ENCODE peak calls at places on chromosomes 5 and 9, in eight cellular contexts. One of them, this sample, is unnamed.

GRCh38 chr9:107929439-107929838 is 439.9 kb upstream of the KLF4 start:
- DNase-seq in OCI-LY7: no peak
- DNase-seq in pulmonary artery endothelial cell: no peak
- DNase-seq in NCI-H524 treated with DMSO at 0.1 percent for 48 hours: no peak
- DNase-seq in right lobe of liver: peak; percentile 49
- DNase-seq in stomach: peak; percentile 79
- DNase-seq in activated T-cell treated with anti-CD3 and anti-CD28 coated beads for 4 hours: no peak
- DNase-seq in LNCaP clone FGC: peak; percentile 37
- DNase-seq in this sample: peak; percentile 85

GRCh38 chr9:136831002-136831719 is 11.1 kb upstream of the AJM1 start:
- DNase-seq in NCI-H524 treated with DMSO at 0.1 percent for 48 hours: no peak
- DNase-seq in LNCaP clone FGC: no peak
- DNase-seq in OCI-LY7: no peak
- DNase-seq in stomach: no peak
- DNase-seq in pulmonary artery endothelial cell: no peak
- DNase-seq in activated T-cell treated with anti-CD3 and anti-CD28 coated beads for 4 hours: no peak
- DNase-seq in right lobe of liver: no peak
- DNase-seq in this sample: peak; percentile 33

GRCh38 chr5:69129413-69129812 is 35.6 kb downstream of the SLC30A5 start:
- DNase-seq in LNCaP clone FGC: peak; percentile 8
- DNase-seq in right lobe of liver: no peak
- DNase-seq in NCI-H524 treated with DMSO at 0.1 percent for 48 hours: no peak
- DNase-seq in activated T-cell treated with anti-CD3 and anti-CD28 coated beads for 4 hours: no peak
- DNase-seq in stomach: no peak
- DNase-seq in pulmonary artery endothelial cell: no peak
- DNase-seq in OCI-LY7: no peak
- DNase-seq in this sample: no peak

GRCh38 chr5:50593681-50594080 is 72.8 kb upstream of the PARP8 start:
- DNase-seq in activated T-cell treated with anti-CD3 and anti-CD28 coated beads for 4 hours: no peak
- DNase-seq in NCI-H524 treated with DMSO at 0.1 percent for 48 hours: no peak
- DNase-seq in stomach: no peak
- DNase-seq in pulmonary artery endothelial cell: no peak
- DNase-seq in OCI-LY7: no peak
- DNase-seq in LNCaP clone FGC: no peak
- DNase-seq in right lobe of liver: no peak
- DNase-seq in this sample: no peak

GRCh38 chr9:88739373-88739772 is 204.4 kb downstream of the NXNL2 start:
- DNase-seq in OCI-LY7: no peak
- DNase-seq in right lobe of liver: no peak
- DNase-seq in LNCaP clone FGC: no peak
- DNase-seq in activated T-cell treated with anti-CD3 and anti-CD28 coated beads for 4 hours: no peak
- DNase-seq in stomach: no peak
- DNase-seq in NCI-H524 treated with DMSO at 0.1 percent for 48 hours: no peak
- DNase-seq in pulmonary artery endothelial cell: no peak
- DNase-seq in this sample: no peak

GRCh38 chr5:123089971-123090640 is 1.1 kb downstream of the PRDM6 start:
- DNase-seq in NCI-H524 treated with DMSO at 0.1 percent for 48 hours: no peak
- DNase-seq in stomach: no peak
- DNase-seq in OCI-LY7: no peak
- DNase-seq in pulmonary artery endothelial cell: no peak
- DNase-seq in LNCaP clone FGC: no peak
- DNase-seq in right lobe of liver: no peak
- DNase-seq in activated T-cell treated with anti-CD3 and anti-CD28 coated beads for 4 hours: no peak
- DNase-seq in this sample: no peak

GRCh38 chr9:128121924-128122808 is 5.4 kb downstream of the PTGES2 start:
- DNase-seq in NCI-H524 treated with DMSO at 0.1 percent for 48 hours: no peak
- DNase-seq in OCI-LY7: no peak
- DNase-seq in activated T-cell treated with anti-CD3 and anti-CD28 coated beads for 4 hours: no peak
- DNase-seq in right lobe of liver: peak; percentile 45
- DNase-seq in stomach: peak; percentile 22
- DNase-seq in pulmonary artery endothelial cell: no peak
- DNase-seq in LNCaP clone FGC: no peak
- DNase-seq in this sample: no peak

GRCh38 chr5:147464211-147464610 is 45.7 kb downstream of the DPYSL3 start:
- DNase-seq in pulmonary artery endothelial cell: no peak
- DNase-seq in right lobe of liver: no peak
- DNase-seq in LNCaP clone FGC: peak; percentile 11
- DNase-seq in OCI-LY7: peak; percentile 20
- DNase-seq in activated T-cell treated with anti-CD3 and anti-CD28 coated beads for 4 hours: no peak
- DNase-seq in stomach: no peak
- DNase-seq in NCI-H524 treated with DMSO at 0.1 percent for 48 hours: no peak
- DNase-seq in this sample: peak; percentile 23

GRCh38 chr5:88824892-88825781 is 57.8 kb downstream of the MEF2C start:
- DNase-seq in stomach: no peak
- DNase-seq in activated T-cell treated with anti-CD3 and anti-CD28 coated beads for 4 hours: no peak
- DNase-seq in LNCaP clone FGC: peak; percentile 70
- DNase-seq in right lobe of liver: no peak
- DNase-seq in pulmonary artery endothelial cell: peak; percentile 88
- DNase-seq in NCI-H524 treated with DMSO at 0.1 percent for 48 hours: no peak
- DNase-seq in OCI-LY7: no peak
- DNase-seq in this sample: peak; percentile 78

GRCh38 chr9:114437401-114437893 is 49.7 kb upstream of the AKNA start:
- DNase-seq in pulmonary artery endothelial cell: no peak
- DNase-seq in LNCaP clone FGC: no peak
- DNase-seq in stomach: no peak
- DNase-seq in right lobe of liver: no peak
- DNase-seq in NCI-H524 treated with DMSO at 0.1 percent for 48 hours: no peak
- DNase-seq in activated T-cell treated with anti-CD3 and anti-CD28 coated beads for 4 hours: no peak
- DNase-seq in OCI-LY7: no peak
- DNase-seq in this sample: no peak

GRCh38 chr5:140018920-140019644 is 24.0 kb downstream of the NRG2 start:
- DNase-seq in right lobe of liver: no peak
- DNase-seq in OCI-LY7: no peak
- DNase-seq in NCI-H524 treated with DMSO at 0.1 percent for 48 hours: no peak
- DNase-seq in activated T-cell treated with anti-CD3 and anti-CD28 coated beads for 4 hours: no peak
- DNase-seq in pulmonary artery endothelial cell: no peak
- DNase-seq in LNCaP clone FGC: no peak
- DNase-seq in stomach: no peak
- DNase-seq in this sample: no peak

GRCh38 chr5:97042981-97043380 is 99.4 kb downstream of the LIX1 start:
- DNase-seq in activated T-cell treated with anti-CD3 and anti-CD28 coated beads for 4 hours: no peak
- DNase-seq in NCI-H524 treated with DMSO at 0.1 percent for 48 hours: no peak
- DNase-seq in OCI-LY7: no peak
- DNase-seq in stomach: no peak
- DNase-seq in right lobe of liver: no peak
- DNase-seq in LNCaP clone FGC: no peak
- DNase-seq in pulmonary artery endothelial cell: no peak
- DNase-seq in this sample: no peak

GRCh38 chr5:157934600-157934999 is 75.7 kb upstream of the CLINT1 start:
- DNase-seq in NCI-H524 treated with DMSO at 0.1 percent for 48 hours: no peak
- DNase-seq in activated T-cell treated with anti-CD3 and anti-CD28 coated beads for 4 hours: no peak
- DNase-seq in pulmonary artery endothelial cell: no peak
- DNase-seq in right lobe of liver: no peak
- DNase-seq in LNCaP clone FGC: no peak
- DNase-seq in stomach: no peak
- DNase-seq in OCI-LY7: no peak
- DNase-seq in this sample: no peak

GRCh38 chr9:131661954-131662621 is 77.8 kb downstream of the RAPGEF1 start:
- DNase-seq in LNCaP clone FGC: no peak
- DNase-seq in OCI-LY7: peak; percentile 65
- DNase-seq in right lobe of liver: no peak
- DNase-seq in activated T-cell treated with anti-CD3 and anti-CD28 coated beads for 4 hours: peak; percentile 55
- DNase-seq in pulmonary artery endothelial cell: no peak
- DNase-seq in NCI-H524 treated with DMSO at 0.1 percent for 48 hours: no peak
- DNase-seq in stomach: no peak
- DNase-seq in this sample: no peak

GRCh38 chr5:82642313-82642712 is 364.2 kb upstream of the RPS23 start:
- DNase-seq in pulmonary artery endothelial cell: no peak
- DNase-seq in stomach: no peak
- DNase-seq in NCI-H524 treated with DMSO at 0.1 percent for 48 hours: no peak
- DNase-seq in LNCaP clone FGC: no peak
- DNase-seq in right lobe of liver: no peak
- DNase-seq in OCI-LY7: no peak
- DNase-seq in activated T-cell treated with anti-CD3 and anti-CD28 coated beads for 4 hours: no peak
- DNase-seq in this sample: no peak

GRCh38 chr9:109766351-109766750 is 13.6 kb upstream of the PALM2AKAP2 start:
- DNase-seq in OCI-LY7: no peak
- DNase-seq in right lobe of liver: no peak
- DNase-seq in NCI-H524 treated with DMSO at 0.1 percent for 48 hours: no peak
- DNase-seq in stomach: no peak
- DNase-seq in activated T-cell treated with anti-CD3 and anti-CD28 coated beads for 4 hours: no peak
- DNase-seq in pulmonary artery endothelial cell: no peak
- DNase-seq in LNCaP clone FGC: no peak
- DNase-seq in this sample: peak; percentile 65

GRCh38 chr5:130141689-130142320 is 237.5 kb downstream of the CHSY3 start:
- DNase-seq in pulmonary artery endothelial cell: no peak
- DNase-seq in stomach: no peak
- DNase-seq in right lobe of liver: no peak
- DNase-seq in activated T-cell treated with anti-CD3 and anti-CD28 coated beads for 4 hours: no peak
- DNase-seq in NCI-H524 treated with DMSO at 0.1 percent for 48 hours: no peak
- DNase-seq in LNCaP clone FGC: no peak
- DNase-seq in OCI-LY7: no peak
- DNase-seq in this sample: no peak

GRCh38 chr5:147898875-147899401 is 7.4 kb downstream of the C5orf46 start:
- DNase-seq in pulmonary artery endothelial cell: no peak
- DNase-seq in right lobe of liver: no peak
- DNase-seq in NCI-H524 treated with DMSO at 0.1 percent for 48 hours: no peak
- DNase-seq in activated T-cell treated with anti-CD3 and anti-CD28 coated beads for 4 hours: no peak
- DNase-seq in LNCaP clone FGC: no peak
- DNase-seq in OCI-LY7: no peak
- DNase-seq in stomach: no peak
- DNase-seq in this sample: no peak

GRCh38 chr5:56025303-56025885 is 30.6 kb upstream of the IL6ST start:
- DNase-seq in right lobe of liver: peak; percentile 60
- DNase-seq in activated T-cell treated with anti-CD3 and anti-CD28 coated beads for 4 hours: no peak
- DNase-seq in pulmonary artery endothelial cell: no peak
- DNase-seq in OCI-LY7: no peak
- DNase-seq in LNCaP clone FGC: no peak
- DNase-seq in stomach: no peak
- DNase-seq in NCI-H524 treated with DMSO at 0.1 percent for 48 hours: no peak
- DNase-seq in this sample: no peak

GRCh38 chr9:28365736-28366135 is 792.5 kb upstream of the C9orf72 start:
- DNase-seq in LNCaP clone FGC: no peak
- DNase-seq in pulmonary artery endothelial cell: no peak
- DNase-seq in activated T-cell treated with anti-CD3 and anti-CD28 coated beads for 4 hours: no peak
- DNase-seq in NCI-H524 treated with DMSO at 0.1 percent for 48 hours: no peak
- DNase-seq in stomach: no peak
- DNase-seq in right lobe of liver: no peak
- DNase-seq in OCI-LY7: no peak
- DNase-seq in this sample: no peak

GRCh38 chr5:55037046-55037771 is 13.2 kb downstream of the GZMK start:
- DNase-seq in OCI-LY7: peak; percentile 22
- DNase-seq in stomach: no peak
- DNase-seq in right lobe of liver: no peak
- DNase-seq in pulmonary artery endothelial cell: no peak
- DNase-seq in LNCaP clone FGC: no peak
- DNase-seq in activated T-cell treated with anti-CD3 and anti-CD28 coated beads for 4 hours: peak; percentile 27
- DNase-seq in NCI-H524 treated with DMSO at 0.1 percent for 48 hours: no peak
- DNase-seq in this sample: no peak

GRCh38 chr5:433836-434235 is 9.1 kb upstream of the EXOC3 start:
- DNase-seq in activated T-cell treated with anti-CD3 and anti-CD28 coated beads for 4 hours: no peak
- DNase-seq in pulmonary artery endothelial cell: no peak
- DNase-seq in stomach: peak; percentile 16
- DNase-seq in OCI-LY7: no peak
- DNase-seq in LNCaP clone FGC: no peak
- DNase-seq in NCI-H524 treated with DMSO at 0.1 percent for 48 hours: no peak
- DNase-seq in right lobe of liver: no peak
- DNase-seq in this sample: no peak

GRCh38 chr9:86945868-86946711 is 1.2 kb downstream of the GAS1 start:
- DNase-seq in pulmonary artery endothelial cell: no peak
- DNase-seq in right lobe of liver: peak; percentile 78
- DNase-seq in OCI-LY7: peak; percentile 6
- DNase-seq in LNCaP clone FGC: no peak
- DNase-seq in stomach: peak; percentile 66
- DNase-seq in activated T-cell treated with anti-CD3 and anti-CD28 coated beads for 4 hours: peak; percentile 54
- DNase-seq in NCI-H524 treated with DMSO at 0.1 percent for 48 hours: no peak
- DNase-seq in this sample: peak; percentile 8

GRCh38 chr5:112289465-112289864 is 129.6 kb downstream of the EPB41L4A start:
- DNase-seq in right lobe of liver: no peak
- DNase-seq in OCI-LY7: no peak
- DNase-seq in activated T-cell treated with anti-CD3 and anti-CD28 coated beads for 4 hours: no peak
- DNase-seq in LNCaP clone FGC: no peak
- DNase-seq in NCI-H524 treated with DMSO at 0.1 percent for 48 hours: no peak
- DNase-seq in stomach: no peak
- DNase-seq in pulmonary artery endothelial cell: no peak
- DNase-seq in this sample: no peak

GRCh38 chr9:6968271-6968670 is 210.5 kb downstream of the KDM4C start:
- DNase-seq in pulmonary artery endothelial cell: no peak
- DNase-seq in LNCaP clone FGC: no peak
- DNase-seq in NCI-H524 treated with DMSO at 0.1 percent for 48 hours: no peak
- DNase-seq in stomach: no peak
- DNase-seq in OCI-LY7: no peak
- DNase-seq in right lobe of liver: no peak
- DNase-seq in activated T-cell treated with anti-CD3 and anti-CD28 coated beads for 4 hours: no peak
- DNase-seq in this sample: no peak

GRCh38 chr5:36382890-36383289 is 81.2 kb upstream of the RANBP3L start:
- DNase-seq in stomach: no peak
- DNase-seq in pulmonary artery endothelial cell: no peak
- DNase-seq in right lobe of liver: no peak
- DNase-seq in NCI-H524 treated with DMSO at 0.1 percent for 48 hours: no peak
- DNase-seq in OCI-LY7: no peak
- DNase-seq in activated T-cell treated with anti-CD3 and anti-CD28 coated beads for 4 hours: no peak
- DNase-seq in LNCaP clone FGC: no peak
- DNase-seq in this sample: no peak

GRCh38 chr9:126166291-126166690 is 160.3 kb upstream of the MVB12B start:
- DNase-seq in pulmonary artery endothelial cell: no peak
- DNase-seq in LNCaP clone FGC: no peak
- DNase-seq in OCI-LY7: no peak
- DNase-seq in right lobe of liver: peak; percentile 36
- DNase-seq in NCI-H524 treated with DMSO at 0.1 percent for 48 hours: no peak
- DNase-seq in stomach: peak; percentile 1
- DNase-seq in activated T-cell treated with anti-CD3 and anti-CD28 coated beads for 4 hours: no peak
- DNase-seq in this sample: no peak

GRCh38 chr9:134597957-134598883 is 43.4 kb upstream of the COL5A1 start:
- DNase-seq in NCI-H524 treated with DMSO at 0.1 percent for 48 hours: no peak
- DNase-seq in OCI-LY7: no peak
- DNase-seq in activated T-cell treated with anti-CD3 and anti-CD28 coated beads for 4 hours: no peak
- DNase-seq in right lobe of liver: no peak
- DNase-seq in stomach: no peak
- DNase-seq in pulmonary artery endothelial cell: no peak
- DNase-seq in LNCaP clone FGC: no peak
- DNase-seq in this sample: no peak

GRCh38 chr5:179292681-179293080 is 52.6 kb downstream of the ADAMTS2 start:
- DNase-seq in pulmonary artery endothelial cell: no peak
- DNase-seq in LNCaP clone FGC: no peak
- DNase-seq in NCI-H524 treated with DMSO at 0.1 percent for 48 hours: no peak
- DNase-seq in OCI-LY7: no peak
- DNase-seq in activated T-cell treated with anti-CD3 and anti-CD28 coated beads for 4 hours: no peak
- DNase-seq in right lobe of liver: no peak
- DNase-seq in stomach: no peak
- DNase-seq in this sample: no peak

GRCh38 chr9:105118646-105119045 is 125.8 kb upstream of the SLC44A1 start:
- DNase-seq in pulmonary artery endothelial cell: no peak
- DNase-seq in OCI-LY7: no peak
- DNase-seq in activated T-cell treated with anti-CD3 and anti-CD28 coated beads for 4 hours: no peak
- DNase-seq in LNCaP clone FGC: no peak
- DNase-seq in stomach: no peak
- DNase-seq in right lobe of liver: peak; percentile 26
- DNase-seq in NCI-H524 treated with DMSO at 0.1 percent for 48 hours: no peak
- DNase-seq in this sample: peak; percentile 13

GRCh38 chr5:179115307-179115706 is 55.1 kb downstream of the ZNF354C start:
- DNase-seq in activated T-cell treated with anti-CD3 and anti-CD28 coated beads for 4 hours: no peak
- DNase-seq in NCI-H524 treated with DMSO at 0.1 percent for 48 hours: no peak
- DNase-seq in LNCaP clone FGC: no peak
- DNase-seq in OCI-LY7: no peak
- DNase-seq in pulmonary artery endothelial cell: no peak
- DNase-seq in right lobe of liver: no peak
- DNase-seq in stomach: peak; percentile 7
- DNase-seq in this sample: no peak

GRCh38 chr5:78964889-78965288 is 20.2 kb downstream of the ARSB start:
- DNase-seq in LNCaP clone FGC: peak; percentile 73
- DNase-seq in OCI-LY7: peak; percentile 76
- DNase-seq in stomach: no peak
- DNase-seq in activated T-cell treated with anti-CD3 and anti-CD28 coated beads for 4 hours: no peak
- DNase-seq in right lobe of liver: no peak
- DNase-seq in pulmonary artery endothelial cell: no peak
- DNase-seq in NCI-H524 treated with DMSO at 0.1 percent for 48 hours: no peak
- DNase-seq in this sample: peak; percentile 71

GRCh38 chr5:119404033-119404432 is 48.2 kb downstream of the TNFAIP8 start:
- DNase-seq in pulmonary artery endothelial cell: no peak
- DNase-seq in right lobe of liver: no peak
- DNase-seq in NCI-H524 treated with DMSO at 0.1 percent for 48 hours: no peak
- DNase-seq in LNCaP clone FGC: no peak
- DNase-seq in OCI-LY7: no peak
- DNase-seq in activated T-cell treated with anti-CD3 and anti-CD28 coated beads for 4 hours: no peak
- DNase-seq in stomach: no peak
- DNase-seq in this sample: no peak

This sample was measured in MV-4-11.